ENCODE peak calls at places on chromosomes 7 and 10, in nine cellular contexts. D is transverse colon, H is prostate gland, T is GM12878, C is HepG2, A is GM23338, S is HCT116, I is stomach, Y is upper lobe of left lung. G is an unnamed sample.

GRCh38 chr7:90838799-90839198 is 242.7 kb downstream of the CDK14 start:
- DNase-seq in H (no peak), C (no peak), A (peak), I (no peak), S (no peak), Y (no peak), T (no peak), D (no peak), G (no peak)

GRCh38 chr7:158966780-158967390 is 110.5 kb downstream of the DYNC2I1 start:
- DNase-seq in D (no peak), Y (no peak), H (no peak), T (no peak), S (no peak), A (no peak), C (no peak), I (no peak), G (no peak)

GRCh38 chr10:29895436-29895835 is 163.9 kb downstream of the JCAD start:
- DNase-seq in Y (no peak), T (no peak), I (no peak), S (no peak), C (no peak), A (peak), H (no peak), D (peak), G (no peak)

GRCh38 chr7:64618785-64619456 is 47.0 kb upstream of the ZNF107 start:
- DNase-seq in Y (no peak), H (peak), C (peak), T (no peak), A (peak), D (no peak), I (no peak), S (peak), G (no peak)

GRCh38 chr7:129166745-129167144 is 21.7 kb upstream of the SMO start:
- DNase-seq in H (no peak), A (no peak), D (no peak), Y (no peak), I (no peak), C (no peak), T (peak), S (no peak), G (peak)

GRCh38 chr10:33056828-33057227 is 98.8 kb upstream of the ITGB1 start:
- DNase-seq in D (no peak), C (no peak), A (no peak), Y (no peak), H (no peak), I (no peak), T (no peak), S (no peak), G (no peak)

GRCh38 chr10:13612654-13613373 is 26.0 kb downstream of the PRPF18 start:
- DNase-seq in A (no peak), I (no peak), T (no peak), C (no peak), Y (no peak), D (no peak), H (no peak), S (no peak), G (no peak)

GRCh38 chr10:70256463-70256862 is 23.2 kb upstream of the PPA1 start:
- DNase-seq in D (no peak), C (no peak), Y (no peak), T (no peak), S (no peak), I (no peak), H (no peak), A (no peak), G (no peak)

GRCh38 chr7:115038158-115038557 is 116.3 kb downstream of the MDFIC start:
- DNase-seq in S (no peak), I (no peak), D (no peak), A (no peak), T (no peak), Y (no peak), H (no peak), C (no peak), G (no peak)

GRCh38 chr7:115032986-115033385 is 111.1 kb downstream of the MDFIC start:
- DNase-seq in H (no peak), T (no peak), C (no peak), S (no peak), D (no peak), Y (no peak), A (peak), I (no peak), G (no peak)

GRCh38 chr7:115034515-115034914 is 112.6 kb downstream of the MDFIC start:
- DNase-seq in Y (no peak), D (no peak), C (no peak), A (no peak), H (no peak), I (no peak), S (no peak), T (no peak), G (no peak)

GRCh38 chr7:115037128-115037802 is 115.4 kb downstream of the MDFIC start:
- DNase-seq in D (no peak), S (no peak), C (no peak), T (no peak), H (no peak), I (no peak), Y (no peak), A (no peak), G (no peak)

GRCh38 chr7:115033917-115034459 is 112.1 kb downstream of the MDFIC start:
- DNase-seq in C (no peak), D (no peak), H (no peak), A (no peak), S (no peak), Y (no peak), T (no peak), I (no peak), G (no peak)
- TF ChIP-seq POLR2AphosphoS5 in C (no peak), D (no peak), H (no peak), A (no peak), S (no peak), Y (no peak), T (no peak), I (no peak), G (no peak)

DNA sequence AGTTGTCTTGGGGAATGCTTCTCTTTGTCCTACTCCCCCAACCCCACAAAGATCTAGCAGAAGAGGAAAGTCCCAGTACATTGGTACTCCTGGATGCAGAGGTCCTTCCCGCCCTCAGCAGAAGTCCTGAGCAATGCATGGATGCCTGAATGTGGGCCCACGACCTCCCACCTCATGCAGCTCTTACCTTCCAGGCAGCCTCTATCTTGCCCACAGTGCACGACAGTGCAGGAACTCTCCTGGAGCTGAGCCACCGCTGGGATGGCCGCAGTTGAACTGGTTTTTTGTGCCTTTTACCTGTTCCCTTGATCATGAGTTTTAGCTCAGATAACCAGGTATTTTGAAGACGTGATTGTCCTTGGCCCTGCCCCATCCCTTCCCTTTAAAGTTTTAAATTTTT is 37.9 kb downstream of the LRRC4 start:
- DNase-seq in D (no peak), Y (no peak), S (no peak), C (no peak), T (no peak), A (no peak), I (no peak), H (no peak), G (no peak)
- TF ChIP-seq POLR2AphosphoS5 in D (no peak), Y (no peak), S (no peak), C (no peak), T (no peak), A (no peak), I (no peak), H (no peak), G (no peak)

GRCh38 chr10:79381804-79382221 is 34.5 kb downstream of the PPIF start:
- DNase-seq in D (peak), A (no peak), C (peak), H (peak), Y (peak), I (peak), T (no peak), S (no peak), G (no peak)
- TF ChIP-seq POLR2AphosphoS5 in D (peak), A (no peak), C (no peak), H (peak), Y (no peak), I (no peak), T (no peak), S (no peak), G (no peak)

DNA sequence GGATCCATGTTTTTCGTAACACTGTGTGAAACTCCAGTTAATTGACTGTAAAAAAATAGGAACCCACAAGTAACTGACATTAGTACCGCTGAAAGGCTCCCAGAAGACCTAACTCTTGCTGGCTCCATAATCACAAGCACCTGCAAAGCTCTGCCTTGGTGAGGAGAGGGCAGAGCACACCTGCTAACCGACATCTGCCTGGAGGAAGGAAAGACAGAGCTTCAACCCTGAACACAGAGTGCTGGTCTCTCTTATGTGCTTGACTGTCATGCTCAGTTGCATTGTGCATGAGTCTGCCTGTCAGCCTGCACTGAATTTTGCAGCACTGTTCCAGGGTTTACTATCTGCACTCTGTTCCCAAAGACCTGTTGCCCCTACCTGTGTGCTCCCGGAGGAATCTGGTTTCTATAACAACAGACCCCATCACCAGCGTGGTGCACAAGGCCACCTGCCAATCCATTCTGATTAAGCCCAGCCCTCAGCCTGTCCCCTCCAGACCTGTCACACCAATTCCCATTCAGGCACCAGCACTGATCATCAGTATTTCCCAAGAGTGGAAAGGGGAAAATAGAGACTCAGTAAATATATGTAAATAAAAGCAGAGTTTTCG is 63.2 kb upstream of the ANKRD1 start:
- DNase-seq in D (no peak), S (no peak), Y (no peak), C (no peak), T (no peak), A (peak), I (no peak), H (no peak), G (no peak)
- TF ChIP-seq POLR2AphosphoS5 in D (no peak), S (no peak), Y (no peak), C (no peak), T (no peak), A (no peak), I (no peak), H (no peak), G (no peak)

DNA sequence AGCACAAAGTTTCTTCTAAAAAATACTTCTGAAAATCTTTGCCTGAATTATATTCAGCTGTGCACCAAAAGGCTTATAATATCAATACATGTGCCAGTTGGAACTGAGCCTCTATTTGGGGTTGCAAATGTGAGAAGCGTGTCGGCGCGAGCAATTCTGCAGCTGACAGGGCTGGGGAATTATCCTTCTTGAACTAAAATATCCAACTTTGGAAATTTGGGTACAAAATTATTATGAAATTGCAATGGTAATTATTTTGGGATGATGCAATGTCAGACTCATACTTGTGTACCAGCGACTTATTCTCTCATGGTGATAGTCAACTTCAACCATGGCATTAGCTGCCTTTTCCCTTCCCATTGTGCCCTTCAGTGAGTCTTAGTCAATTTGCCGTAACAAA is 507.0 kb upstream of the KLF6 start:
- DNase-seq in S (no peak), Y (no peak), A (no peak), C (no peak), I (no peak), H (no peak), D (no peak), T (no peak), G (no peak)
- TF ChIP-seq POLR2AphosphoS5 in S (no peak), Y (no peak), A (no peak), C (no peak), I (no peak), H (no peak), D (no peak), T (no peak), G (no peak)